ENCODE peak calls at places on chromosomes 11 and 22, in five cellular contexts. One of them, this sample, is unnamed.

GRCh38 chr11:10456519-10456918 is 1.5 kb downstream of the AMPD3 start:
- DNase-seq in fibroblast of lung: no peak
- DNase-seq in mammary epithelial cell: no peak
- DNase-seq in GM23338: no peak
- DNase-seq in GM23248: peak; percentile 23
- DNase-seq in this sample: no peak

GRCh38 chr11:12235945-12236743 is 125.8 kb downstream of the MICAL2 start:
- DNase-seq in fibroblast of lung: peak; percentile 80
- DNase-seq in mammary epithelial cell: peak; percentile 47
- DNase-seq in GM23338: peak; percentile 73
- DNase-seq in GM23248: peak; percentile 76
- DNase-seq in this sample: no peak

GRCh38 chr11:35038211-35038930 is 100.6 kb upstream of the CD44 start:
- DNase-seq in fibroblast of lung: no peak
- DNase-seq in mammary epithelial cell: no peak
- DNase-seq in GM23338: no peak
- DNase-seq in GM23248: no peak
- DNase-seq in this sample: no peak

GRCh38 chr11:78281511-78281910 is 92.8 kb downstream of the USP35 start:
- DNase-seq in fibroblast of lung: no peak
- DNase-seq in mammary epithelial cell: no peak
- DNase-seq in GM23338: no peak
- DNase-seq in GM23248: no peak
- DNase-seq in this sample: no peak

GRCh38 chr22:42986115-42986514 is 28.8 kb downstream of the PACSIN2 start:
- DNase-seq in fibroblast of lung: no peak
- DNase-seq in mammary epithelial cell: no peak
- DNase-seq in GM23338: no peak
- DNase-seq in GM23248: no peak
- DNase-seq in this sample: peak; percentile 73

GRCh38 chr11:73866586-73866996 is 10.1 kb downstream of the COA4 start:
- DNase-seq in fibroblast of lung: peak; percentile 94
- DNase-seq in mammary epithelial cell: peak; percentile 79
- DNase-seq in GM23338: no peak
- DNase-seq in GM23248: peak; percentile 97
- DNase-seq in this sample: peak; percentile 87

GRCh38 chr22:29700949-29701927 is 18.6 kb upstream of the CABP7 start:
- DNase-seq in fibroblast of lung: no peak
- DNase-seq in mammary epithelial cell: no peak
- DNase-seq in GM23338: peak; percentile 77
- DNase-seq in GM23248: peak; percentile 25
- DNase-seq in this sample: peak; percentile 65

GRCh38 chr11:6599449-6599848 is 4.0 kb downstream of the RRP8 start:
- DNase-seq in fibroblast of lung: no peak
- DNase-seq in mammary epithelial cell: no peak
- DNase-seq in GM23338: no peak
- DNase-seq in GM23248: no peak
- DNase-seq in this sample: no peak

GRCh38 chr11:118715837-118716260 is 36.4 kb upstream of the TREH start:
- DNase-seq in fibroblast of lung: no peak
- DNase-seq in mammary epithelial cell: no peak
- DNase-seq in GM23338: peak; percentile 91
- DNase-seq in GM23248: peak; percentile 21
- DNase-seq in this sample: no peak

GRCh38 chr11:11022126-11022730 is 164.4 kb upstream of the ZBED5 start:
- DNase-seq in fibroblast of lung: peak; percentile 52
- DNase-seq in mammary epithelial cell: no peak
- DNase-seq in GM23338: peak; percentile 46
- DNase-seq in GM23248: peak; percentile 48
- DNase-seq in this sample: no peak

GRCh38 chr11:15794361-15795150 is 561.8 kb downstream of the SOX6 start:
- DNase-seq in fibroblast of lung: no peak
- DNase-seq in mammary epithelial cell: no peak
- DNase-seq in GM23338: no peak
- DNase-seq in GM23248: no peak
- DNase-seq in this sample: no peak

GRCh38 chr11:16840951-16841350 is 102.5 kb downstream of the C11orf58 start:
- DNase-seq in fibroblast of lung: no peak
- DNase-seq in mammary epithelial cell: no peak
- DNase-seq in GM23338: no peak
- DNase-seq in GM23248: no peak
- DNase-seq in this sample: no peak

GRCh38 chr11:66564538-66564937 is 3.9 kb downstream of the CTSF start:
- DNase-seq in fibroblast of lung: no peak
- DNase-seq in mammary epithelial cell: no peak
- DNase-seq in GM23338: no peak
- DNase-seq in GM23248: no peak
- DNase-seq in this sample: peak; percentile 51

GRCh38 chr11:74989269-74989655 is 529 bp downstream of the NEU3 start:
- DNase-seq in fibroblast of lung: peak; percentile 20
- DNase-seq in mammary epithelial cell: peak; percentile 13
- DNase-seq in GM23338: peak; percentile 4
- DNase-seq in GM23248: no peak
- DNase-seq in this sample: peak; percentile 6

GRCh38 chr11:14249121-14249963 is 109.6 kb downstream of the RRAS2 start:
- DNase-seq in fibroblast of lung: peak; percentile 70
- DNase-seq in mammary epithelial cell: peak; percentile 36
- DNase-seq in GM23338: peak; percentile 82
- DNase-seq in GM23248: peak; percentile 72
- DNase-seq in this sample: no peak

GRCh38 chr11:61923166-61924015 is 6.0 kb upstream of the RAB3IL1 start:
- DNase-seq in fibroblast of lung: peak; percentile 73
- DNase-seq in mammary epithelial cell: no peak
- DNase-seq in GM23338: peak; percentile 67
- DNase-seq in GM23248: peak; percentile 72
- DNase-seq in this sample: peak; percentile 95

GRCh38 chr22:29431986-29432385 is 6.4 kb upstream of the RFPL1 start:
- DNase-seq in fibroblast of lung: no peak
- DNase-seq in mammary epithelial cell: no peak
- DNase-seq in GM23338: peak; percentile 67
- DNase-seq in GM23248: no peak
- DNase-seq in this sample: no peak

GRCh38 chr11:82527185-82527584 is 206.5 kb downstream of the FAM181B start:
- DNase-seq in fibroblast of lung: no peak
- DNase-seq in mammary epithelial cell: no peak
- DNase-seq in GM23338: no peak
- DNase-seq in GM23248: no peak
- DNase-seq in this sample: no peak

GRCh38 chr22:49768961-49769690 is 58.5 kb downstream of the BRD1 start:
- DNase-seq in fibroblast of lung: peak; percentile 71
- DNase-seq in mammary epithelial cell: no peak
- DNase-seq in GM23338: no peak
- DNase-seq in GM23248: no peak
- DNase-seq in this sample: peak; percentile 91

GRCh38 chr11:120810251-120810650 is 213.7 kb upstream of the TBCEL start:
- DNase-seq in fibroblast of lung: peak; percentile 6
- DNase-seq in mammary epithelial cell: no peak
- DNase-seq in GM23338: no peak
- DNase-seq in GM23248: no peak
- DNase-seq in this sample: no peak

GRCh38 chr11:115656684-115657083 is 152.5 kb upstream of the CADM1 start:
- DNase-seq in fibroblast of lung: no peak
- DNase-seq in mammary epithelial cell: no peak
- DNase-seq in GM23338: no peak
- DNase-seq in GM23248: no peak
- DNase-seq in this sample: no peak

GRCh38 chr11:106398396-106399074 is 321.1 kb downstream of the AASDHPPT start:
- DNase-seq in fibroblast of lung: peak; percentile 41
- DNase-seq in mammary epithelial cell: no peak
- DNase-seq in GM23338: no peak
- DNase-seq in GM23248: peak; percentile 70
- DNase-seq in this sample: no peak

GRCh38 chr22:50292643-50293440 is 14.6 kb downstream of the PLXNB2 start:
- DNase-seq in fibroblast of lung: no peak
- DNase-seq in mammary epithelial cell: no peak
- DNase-seq in GM23338: no peak
- DNase-seq in GM23248: no peak
- DNase-seq in this sample: peak; percentile 95

GRCh38 chr22:41772645-41773044 is 27.8 kb upstream of the CCDC134 start:
- DNase-seq in fibroblast of lung: no peak
- DNase-seq in mammary epithelial cell: peak; percentile 52
- DNase-seq in GM23338: no peak
- DNase-seq in GM23248: peak; percentile 35
- DNase-seq in this sample: no peak

GRCh38 chr11:83004855-83005556 is 66.7 kb downstream of the RAB30 start:
- DNase-seq in fibroblast of lung: no peak
- DNase-seq in mammary epithelial cell: peak; percentile 27
- DNase-seq in GM23338: no peak
- DNase-seq in GM23248: no peak
- DNase-seq in this sample: no peak

GRCh38 chr22:46045459-46046298 is 68.7 kb upstream of the WNT7B start:
- DNase-seq in fibroblast of lung: no peak
- DNase-seq in mammary epithelial cell: no peak
- DNase-seq in GM23338: no peak
- DNase-seq in GM23248: peak; percentile 27
- DNase-seq in this sample: peak; percentile 58

GRCh38 chr11:66293777-66294625 is 2.3 kb downstream of the TMEM151A start:
- DNase-seq in fibroblast of lung: no peak
- DNase-seq in mammary epithelial cell: no peak
- DNase-seq in GM23338: no peak
- DNase-seq in GM23248: no peak
- DNase-seq in this sample: peak; percentile 87

GRCh38 chr11:2807801-2808241 is 77.8 kb downstream of the CDKN1C start:
- DNase-seq in fibroblast of lung: no peak
- DNase-seq in mammary epithelial cell: no peak
- DNase-seq in GM23338: no peak
- DNase-seq in GM23248: no peak
- DNase-seq in this sample: peak; percentile 32

GRCh38 chr22:28983788-28984441 is 77.7 kb downstream of the C22orf31 start:
- DNase-seq in fibroblast of lung: peak; percentile 51
- DNase-seq in mammary epithelial cell: peak; percentile 41
- DNase-seq in GM23338: no peak
- DNase-seq in GM23248: peak; percentile 50
- DNase-seq in this sample: no peak

GRCh38 chr22:17911887-17912286 is 112.5 kb downstream of the MICAL3 start:
- DNase-seq in fibroblast of lung: no peak
- DNase-seq in mammary epithelial cell: no peak
- DNase-seq in GM23338: no peak
- DNase-seq in GM23248: no peak
- DNase-seq in this sample: no peak
- H4K20me1 ChIP-seq in fibroblast of lung: no peaks in the 10 kb centered on the region
- H4K20me1 ChIP-seq in mammary epithelial cell: peaks cover 3% of the 10 kb centered on the region
- H4K20me1 ChIP-seq in GM23338: peaks cover 29% of the 10 kb centered on the region
- H4K20me1 ChIP-seq in GM23248: peaks cover 2% of the 10 kb centered on the region
- H4K20me1 ChIP-seq in this sample: peaks cover 53% of the 10 kb centered on the region

DNA sequence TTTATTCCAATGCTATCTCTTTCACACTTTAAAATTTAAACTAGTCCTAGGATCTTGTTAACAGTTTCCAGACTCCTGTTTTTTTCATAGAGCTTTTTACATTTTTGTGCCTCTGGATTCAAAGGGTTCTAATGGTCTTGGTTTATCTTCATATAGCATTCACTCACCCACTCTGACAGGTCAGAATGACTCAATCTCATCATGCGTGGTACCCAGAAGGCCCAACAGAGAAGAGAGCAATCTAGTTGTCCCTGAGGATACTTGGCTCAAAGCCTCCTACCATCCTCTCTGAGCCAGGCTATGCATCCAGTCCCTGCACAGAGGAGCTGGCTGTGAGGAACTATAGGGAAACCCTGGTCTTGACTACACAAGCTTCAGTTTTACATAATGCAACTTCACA is 27.5 kb downstream of the MAML2 start:
- DNase-seq in fibroblast of lung: no peak
- DNase-seq in mammary epithelial cell: no peak
- DNase-seq in GM23338: no peak
- DNase-seq in GM23248: peak; percentile 23
- DNase-seq in this sample: no peak
- H3K4me1 ChIP-seq in fibroblast of lung: peaks cover 29% of the 10 kb centered on the region
- H3K4me1 ChIP-seq in mammary epithelial cell: peaks cover 77% of the 10 kb centered on the region
- H3K4me1 ChIP-seq in GM23338: peaks cover 44% of the 10 kb centered on the region
- H3K4me1 ChIP-seq in GM23248: peaks cover 94% of the 10 kb centered on the region
- H3K4me1 ChIP-seq in this sample: peaks cover 63% of the 10 kb centered on the region

DNA sequence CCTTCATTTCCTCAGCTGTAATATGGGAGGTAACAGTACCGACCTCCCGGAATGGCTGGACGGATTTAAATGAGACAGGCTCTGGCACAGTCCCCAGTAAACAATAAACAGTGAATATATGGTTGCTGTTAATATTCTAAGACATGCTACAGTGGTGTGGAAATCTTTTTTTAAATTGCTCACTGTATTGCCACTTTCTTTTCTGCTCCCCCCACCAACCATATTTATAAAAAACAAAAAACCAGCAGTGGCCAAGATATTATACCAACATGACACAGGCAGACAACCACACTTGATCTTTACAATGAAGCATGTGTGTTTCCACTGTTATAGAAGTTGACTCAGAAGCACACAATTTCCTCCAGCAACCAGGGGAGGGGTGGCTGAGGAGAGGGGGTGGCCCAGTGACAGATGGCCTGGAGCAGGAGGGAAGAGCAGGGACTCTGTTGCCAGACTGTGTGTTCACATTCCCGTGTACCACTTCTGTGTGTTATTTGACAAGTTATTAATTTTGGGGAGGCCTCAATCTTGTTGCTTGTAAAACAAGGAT is 14.9 kb downstream of the CD59 start:
- DNase-seq in fibroblast of lung: peak; percentile 51
- DNase-seq in mammary epithelial cell: peak; percentile 77
- DNase-seq in GM23338: no peak
- DNase-seq in GM23248: peak; percentile 85
- DNase-seq in this sample: no peak
- H3K27ac ChIP-seq in fibroblast of lung: peak overlapping the region; percentile 97
- H3K27ac ChIP-seq in mammary epithelial cell: peak overlapping the region; percentile 94
- H3K27ac ChIP-seq in GM23338: no peak overlapping the region
- H3K27ac ChIP-seq in GM23248: peak overlapping the region; percentile 100
- H3K27ac ChIP-seq in this sample: peak overlapping the region; percentile 100

GRCh38 chr11:114064216-114064615 is 4.7 kb downstream of the ZBTB16 start:
- DNase-seq in fibroblast of lung: no peak
- DNase-seq in mammary epithelial cell: no peak
- DNase-seq in GM23338: no peak
- DNase-seq in GM23248: no peak
- DNase-seq in this sample: peak; percentile 69
- H4K20me1 ChIP-seq in fibroblast of lung: no peaks in the 10 kb centered on the region
- H4K20me1 ChIP-seq in mammary epithelial cell: no peaks in the 10 kb centered on the region
- H4K20me1 ChIP-seq in GM23338: no peaks in the 10 kb centered on the region
- H4K20me1 ChIP-seq in GM23248: no peaks in the 10 kb centered on the region
- H4K20me1 ChIP-seq in this sample: no peaks in the 10 kb centered on the region